ENCODE peak calls at places on chromosomes 1 and 21, in seven cellular contexts. W, C, T, B, I, N and Y are unnamed samples.

GRCh38 chr1:216830402-216830801 is 107.2 kb upstream of the ESRRG start:
- DNase-seq in W (no peak), C (no peak), T (no peak), B (no peak), I (no peak), N (no peak), Y (no peak)

GRCh38 chr1:89910780-89911179 is 84.1 kb upstream of the ZNF326 start:
- DNase-seq in W (no peak), C (no peak), T (no peak), B (no peak), I (no peak), N (no peak), Y (no peak)

GRCh38 chr1:177451191-177451590 is 280.4 kb downstream of the BRINP2 start:
- DNase-seq in W (no peak), C (no peak), T (no peak), B (no peak), I (no peak), N (peak; percentile 32), Y (no peak)

GRCh38 chr21:15592271-15592860 is 137.4 kb upstream of the USP25 start:
- DNase-seq in W (no peak), C (no peak), T (no peak), B (no peak), I (no peak), N (no peak), Y (no peak)

GRCh38 chr1:153800516-153800915 is 25.3 kb downstream of the SLC27A3 start:
- DNase-seq in W (no peak), C (peak; percentile 34), T (no peak), B (no peak), I (no peak), N (no peak), Y (peak; percentile 12)

GRCh38 chr1:223492044-223492443 is 98.8 kb downstream of the CCDC185 start:
- DNase-seq in W (no peak), C (no peak), T (no peak), B (no peak), I (no peak), N (no peak), Y (no peak)

GRCh38 chr1:15939181-15940109 is 36.5 kb downstream of the ZBTB17 start:
- DNase-seq in W (peak; percentile 78), C (peak; percentile 48), T (no peak), B (no peak), I (peak; percentile 81), N (peak; percentile 55), Y (peak; percentile 52)

GRCh38 chr1:59143824-59144223 is 153.1 kb upstream of the FGGY start:
- DNase-seq in W (no peak), C (no peak), T (no peak), B (no peak), I (no peak), N (no peak), Y (no peak)

GRCh38 chr1:27074175-27074780 is 61.6 kb upstream of the TENT5B start:
- DNase-seq in W (no peak), C (no peak), T (no peak), B (no peak), I (no peak), N (no peak), Y (no peak)

DNA sequence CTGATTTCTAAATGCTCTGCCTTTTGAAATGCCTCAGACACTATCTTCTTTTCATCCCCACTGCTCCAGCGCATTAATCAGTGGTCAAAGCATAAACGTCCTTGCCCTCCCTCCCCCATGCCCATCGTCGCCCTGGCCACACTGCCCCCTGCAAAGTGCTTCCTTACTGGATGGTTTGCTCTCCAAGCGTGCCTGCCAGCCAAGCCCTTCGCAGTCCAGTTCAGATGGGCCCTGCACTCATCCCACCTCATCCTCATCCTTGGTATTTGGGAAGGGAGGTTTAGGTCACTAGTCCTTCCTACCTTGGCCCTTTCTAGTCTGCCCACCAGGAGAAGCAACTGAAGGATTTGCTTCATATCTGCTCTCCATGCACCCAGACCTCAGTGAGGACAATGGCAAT is 3.1 kb downstream of the GJA4 start:
- DNase-seq in W (no peak), C (no peak), T (no peak), B (no peak), I (no peak), N (no peak), Y (no peak)
- H3K4me3 ChIP-seq in W (no peak overlapping the region), C (peak overlapping the region; percentile 12), T (peak overlapping the region; percentile 60), B (peak overlapping the region; percentile 45), I (peak overlapping the region; percentile 23), N (peak overlapping the region; percentile 45), Y (no peak overlapping the region)

GRCh38 chr1:68113961-68114360 is 63.5 kb upstream of the DIRAS3 start:
- DNase-seq in W (no peak), C (no peak), T (no peak), B (no peak), I (no peak), N (no peak), Y (no peak)

GRCh38 chr1:68112835-68113243 is 62.4 kb upstream of the DIRAS3 start:
- DNase-seq in W (peak; percentile 23), C (peak; percentile 49), T (no peak), B (peak; percentile 23), I (no peak), N (no peak), Y (peak; percentile 32)

GRCh38 chr1:68115308-68115707 is 64.9 kb upstream of the DIRAS3 start:
- DNase-seq in W (no peak), C (no peak), T (no peak), B (no peak), I (no peak), N (no peak), Y (no peak)

GRCh38 chr1:68107771-68108170 is 57.3 kb upstream of the DIRAS3 start:
- DNase-seq in W (no peak), C (no peak), T (no peak), B (no peak), I (no peak), N (no peak), Y (no peak)

DNA sequence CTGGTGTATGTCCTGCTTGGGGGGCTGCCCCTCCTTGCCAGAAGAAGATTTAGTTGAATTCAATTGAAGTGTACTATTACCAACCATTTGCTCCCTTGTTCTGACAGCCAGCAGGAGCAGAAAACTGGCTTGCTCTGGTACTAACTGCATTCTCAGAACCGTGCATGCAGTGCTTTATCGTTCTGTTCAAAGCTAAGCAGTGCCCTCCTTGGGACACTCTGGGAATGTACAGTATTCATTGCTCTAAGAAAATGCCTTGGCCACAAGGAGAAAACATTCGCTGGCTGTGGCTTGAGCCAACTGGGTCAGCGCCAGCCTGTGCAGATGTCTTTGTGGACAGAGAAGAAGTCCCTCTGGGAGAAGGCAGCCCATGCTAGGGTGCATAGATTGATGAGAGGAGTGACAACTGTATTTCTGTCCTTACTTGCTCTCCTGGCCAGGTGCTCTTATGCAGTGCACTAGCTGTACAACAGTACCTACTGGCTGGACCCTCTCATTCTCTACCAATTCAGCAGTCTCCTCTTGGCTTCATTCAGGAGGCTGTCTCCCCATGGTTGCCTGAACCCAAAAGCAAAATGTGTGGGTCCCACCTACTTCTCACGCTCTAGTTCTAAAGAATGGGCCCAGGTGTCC is 61.5 kb upstream of the DIRAS3 start:
- DNase-seq in W (peak; percentile 68), C (peak; percentile 83), T (no peak), B (peak; percentile 57), I (peak; percentile 88), N (peak; percentile 58), Y (peak; percentile 83)
- TF ChIP-seq POLR2A in W (no peak), C (no peak), T (no peak), B (no peak), I (no peak), N (no peak), Y (no peak)

DNA sequence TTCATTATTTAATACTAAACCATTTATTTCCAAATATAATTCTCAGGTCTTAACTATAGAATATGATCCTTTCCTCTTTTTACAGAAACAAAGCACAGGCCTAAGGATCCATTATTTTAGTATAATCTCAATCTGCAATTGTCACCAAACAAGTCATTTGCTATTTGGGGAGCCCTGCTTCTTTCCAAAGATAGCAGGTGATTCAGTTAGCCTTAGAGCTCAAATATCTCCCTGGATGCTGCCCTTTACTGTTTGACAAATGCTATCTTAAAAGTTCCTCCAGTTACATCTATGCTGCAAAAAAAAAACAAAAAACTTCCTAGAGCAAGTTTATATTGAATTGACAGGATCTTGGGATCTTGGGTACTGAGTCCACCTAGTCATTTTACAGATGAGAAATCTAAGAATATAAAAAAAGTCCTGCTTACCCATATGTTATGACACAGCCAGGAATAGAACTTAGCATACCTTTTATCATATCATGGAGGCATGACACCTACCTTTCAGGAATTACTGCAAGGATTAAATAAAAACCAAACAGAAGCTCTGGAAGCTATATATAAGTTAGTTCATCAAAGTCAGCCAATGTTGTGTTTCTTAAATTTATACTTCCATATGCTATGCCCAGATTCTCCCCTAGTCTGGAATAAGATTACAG is 9.2 kb downstream of the SERBP1 start:
- DNase-seq in W (no peak), C (no peak), T (no peak), B (no peak), I (no peak), N (no peak), Y (no peak)
- H3K4me3 ChIP-seq in W (no peak overlapping the region), C (no peak overlapping the region), T (no peak overlapping the region), B (no peak overlapping the region), I (no peak overlapping the region), N (no peak overlapping the region), Y (no peak overlapping the region)

GRCh38 chr1:236795035-236795756 is at the start of gene MTR:
- DNase-seq in W (peak; percentile 98), C (peak; percentile 97), T (peak; percentile 96), B (peak; percentile 98), I (peak; percentile 99), N (peak; percentile 98), Y (peak; percentile 100)
- TF ChIP-seq POLR2A in W (peak; percentile 95), C (peak; percentile 68), T (peak; percentile 28), B (peak; percentile 88), I (peak; percentile 83), N (peak; percentile 68), Y (peak; percentile 77)

DNA sequence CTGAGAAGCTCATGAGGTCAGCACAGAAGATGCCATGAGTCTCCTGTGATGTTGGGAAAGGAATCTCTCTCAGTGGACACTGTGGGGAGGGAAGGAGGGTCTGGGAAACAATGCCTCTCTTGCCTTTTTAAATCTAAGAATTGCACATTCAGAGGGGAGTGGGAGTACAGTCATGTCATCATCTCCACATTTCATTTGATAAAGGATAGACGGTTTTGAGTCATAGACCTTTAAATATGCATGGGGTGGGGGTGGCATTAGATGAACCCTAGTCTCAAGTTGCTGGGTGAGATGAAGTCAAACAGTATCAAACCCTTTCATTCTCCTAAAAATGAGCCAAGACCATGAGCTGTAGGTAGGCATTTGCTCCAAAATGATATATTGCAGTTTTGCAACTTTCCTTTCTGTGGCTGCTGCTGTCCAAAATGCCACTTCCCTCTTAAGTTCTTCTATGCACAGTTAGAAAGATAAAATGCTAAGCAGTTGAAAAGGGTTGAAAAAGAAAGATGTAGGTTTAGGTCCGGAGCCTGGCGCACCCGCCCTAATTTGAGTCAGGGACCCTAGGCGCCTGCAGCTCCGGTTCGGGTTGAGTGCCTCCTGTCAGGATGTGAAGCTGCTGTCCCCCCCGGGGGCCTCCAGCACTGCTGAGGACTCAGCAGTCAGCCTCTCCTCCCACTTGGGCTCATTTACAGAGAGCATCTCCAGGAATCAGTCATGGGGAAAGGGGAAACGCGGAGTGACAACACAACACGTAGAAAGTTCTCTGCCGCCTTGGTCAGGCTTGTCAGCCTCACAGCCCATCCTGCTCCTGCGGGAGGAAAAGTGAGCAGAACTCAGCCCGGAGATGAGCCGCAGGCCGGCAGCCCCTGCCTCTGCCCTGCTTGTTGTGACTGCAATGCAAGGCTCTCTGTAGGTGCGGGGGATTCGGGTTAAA is 479.3 kb upstream of the RUNX1 start:
- DNase-seq in W (no peak), C (peak; percentile 36), T (peak; percentile 90), B (peak; percentile 14), I (no peak), N (no peak), Y (peak; percentile 21)
- H3K4me3 ChIP-seq in W (no peak overlapping the region), C (peak overlapping the region; percentile 28), T (peak overlapping the region; percentile 65), B (peak overlapping the region; percentile 6), I (peak overlapping the region; percentile 39), N (peak overlapping the region; percentile 47), Y (peak overlapping the region; percentile 29)